ENCODE peak calls at places on chromosomes 13 and 19, in six cellular contexts. S is fibroblast of lung, O is mammary epithelial cell, I is H1, Y is neural progenitor cell, N is neuronal stem cell. H is an unnamed sample.

GRCh38 chr19:48415395-48415794 is 21.9 kb downstream of the GRIN2D start:
- DNase-seq in Y (peak; percentile 77), N (no peak), O (peak; percentile 29), I (peak; percentile 97), S (peak; percentile 51), H (peak; percentile 96)

GRCh38 chr13:29679357-29680050 is 84.0 kb upstream of the SLC7A1 start:
- DNase-seq in Y (no peak), I (no peak), S (no peak), N (no peak), O (no peak), H (no peak)

GRCh38 chr13:26658491-26658890 is 101.0 kb downstream of the WASF3 start:
- DNase-seq in I (no peak), Y (peak; percentile 70), N (peak; percentile 43), O (no peak), S (no peak), H (no peak)

GRCh38 chr19:54100560-54100959 is at the start of gene OSCAR:
- DNase-seq in S (peak; percentile 21), I (no peak), N (no peak), O (no peak), Y (no peak), H (no peak)

GRCh38 chr19:34351382-34351802 is 13.6 kb upstream of the GPI start:
- DNase-seq in I (no peak), N (no peak), S (no peak), O (no peak), Y (no peak), H (no peak)

GRCh38 chr13:46051958-46052313 is 610 bp downstream of the ZC3H13 start:
- DNase-seq in Y (no peak), O (no peak), S (no peak), N (no peak), I (no peak), H (no peak)

GRCh38 chr19:48739400-48739825 is 997 bp downstream of the RASIP1 start:
- DNase-seq in S (no peak), Y (peak; percentile 45), I (no peak), N (no peak), O (no peak), H (no peak)

GRCh38 chr13:47898080-47898479 is 103.0 kb downstream of the SUCLA2 start:
- DNase-seq in S (no peak), Y (no peak), N (no peak), I (no peak), O (no peak), H (no peak)

GRCh38 chr19:581399-582111 is 8.1 kb upstream of the HCN2 start:
- DNase-seq in Y (no peak), O (no peak), I (no peak), S (no peak), N (no peak), H (no peak)

GRCh38 chr19:6739884-6740588 is 556 bp downstream of the TRIP10 start:
- DNase-seq in O (peak; percentile 23), I (peak; percentile 83), S (peak; percentile 6), N (no peak), Y (peak; percentile 74), H (no peak)

GRCh38 chr19:38213911-38214625 is 10.0 kb downstream of the DPF1 start:
- DNase-seq in N (no peak), I (no peak), Y (peak; percentile 52), S (peak; percentile 29), O (peak; percentile 87), H (peak; percentile 58)

GRCh38 chr19:56978023-56978565 is 137.6 kb upstream of the PEG3 start:
- DNase-seq in S (no peak), Y (no peak), I (no peak), N (no peak), O (no peak), H (no peak)

GRCh38 chr19:13781547-13781946 is 7.3 kb downstream of the C19orf53 start:
- DNase-seq in N (peak; percentile 64), I (peak; percentile 74), O (peak; percentile 63), S (peak; percentile 75), Y (peak; percentile 90), H (no peak)

GRCh38 chr19:33464010-33464732 is 57.4 kb downstream of the PEPD start:
- DNase-seq in N (no peak), O (no peak), Y (no peak), I (no peak), S (no peak), H (no peak)

GRCh38 chr19:38243279-38243673 is 12.9 kb downstream of the PPP1R14A start:
- DNase-seq in S (no peak), Y (no peak), I (no peak), O (no peak), N (no peak), H (no peak)

GRCh38 chr13:51738226-51738905 is 65.6 kb downstream of the DHRS12 start:
- DNase-seq in I (no peak), N (no peak), O (no peak), Y (no peak), S (no peak), H (no peak)

GRCh38 chr19:47595937-47596336 is 13.0 kb upstream of the BICRA start:
- DNase-seq in O (no peak), I (no peak), Y (no peak), N (no peak), S (no peak), H (no peak)

GRCh38 chr19:46181386-46181774 is 33.3 kb downstream of the IGFL2 start:
- DNase-seq in N (no peak), I (no peak), S (peak; percentile 21), O (no peak), Y (no peak), H (no peak)
- H2AFZ ChIP-seq in N (peak overlapping the region; percentile 58), I (no peak overlapping the region), S (no peak overlapping the region), O (no peak overlapping the region), Y (peak overlapping the region; percentile 22), H (no peak overlapping the region)

GRCh38 chr13:39688278-39688677 is 32.8 kb downstream of the COG6 start:
- DNase-seq in I (no peak), N (no peak), O (no peak), S (no peak), Y (no peak), H (no peak)
- H3K4me2 ChIP-seq in I (no peak overlapping the region), N (no peak overlapping the region), O (no peak overlapping the region), S (no peak overlapping the region), Y (no peak overlapping the region), H (peak overlapping the region; percentile 28)

GRCh38 chr19:41278478-41278877 is 14.3 kb downstream of the HNRNPUL1 start:
- DNase-seq in O (no peak), S (no peak), Y (no peak), N (no peak), I (no peak), H (no peak)

GRCh38 chr19:41273076-41273475 is 8.9 kb downstream of the HNRNPUL1 start:
- DNase-seq in O (no peak), N (no peak), I (no peak), S (no peak), Y (no peak), H (no peak)

GRCh38 chr19:41276231-41276630 is 12.1 kb downstream of the HNRNPUL1 start:
- DNase-seq in I (no peak), O (no peak), S (peak; percentile 11), Y (no peak), N (no peak), H (no peak)
- H2AFZ ChIP-seq in I (no peak overlapping the region), O (no peak overlapping the region), S (no peak overlapping the region), Y (no peak overlapping the region), N (no peak overlapping the region), H (no peak overlapping the region)

DNA sequence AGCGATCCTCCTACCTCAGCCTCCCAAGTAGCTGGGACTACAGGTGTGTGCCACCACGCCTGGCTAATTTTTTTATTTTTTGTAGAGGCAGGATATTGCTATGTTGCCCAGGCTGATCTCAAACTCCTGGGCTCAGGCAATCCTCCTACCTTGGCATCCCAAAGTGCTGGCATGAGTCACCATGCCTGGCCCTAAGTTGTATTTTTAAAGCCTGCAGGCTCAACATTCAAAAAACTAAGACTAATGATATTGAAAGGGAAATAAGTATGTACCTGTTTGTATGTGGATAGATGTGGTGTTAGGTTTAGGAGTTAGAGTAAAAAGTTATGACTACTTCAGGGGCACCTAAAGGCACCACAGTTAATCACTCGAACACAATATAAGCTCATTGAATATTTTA is 5.4 kb upstream of the IPO5 start:
- DNase-seq in I (no peak), N (no peak), O (peak; percentile 52), Y (no peak), S (no peak), H (no peak)
- H3K4me2 ChIP-seq in I (no peak overlapping the region), N (no peak overlapping the region), O (no peak overlapping the region), Y (no peak overlapping the region), S (no peak overlapping the region), H (no peak overlapping the region)

GRCh38 chr19:2982983-2983350 is 5.6 kb downstream of the TLE6 start:
- DNase-seq in Y (peak; percentile 42), S (peak; percentile 93), I (no peak), O (peak; percentile 50), N (no peak), H (no peak)

GRCh38 chr19:2981898-2982297 is 4.5 kb downstream of the TLE6 start:
- DNase-seq in I (no peak), S (no peak), O (no peak), N (no peak), Y (no peak), H (no peak)

GRCh38 chr19:2983351-2984195 is 6.2 kb downstream of the TLE6 start:
- DNase-seq in S (peak; percentile 75), O (peak; percentile 76), I (peak; percentile 86), N (no peak), Y (peak; percentile 92), H (no peak)

GRCh38 chr19:2984196-2984490 is 6.8 kb downstream of the TLE6 start:
- DNase-seq in I (no peak), O (no peak), S (no peak), Y (no peak), N (peak; percentile 78), H (peak; percentile 70)

DNA sequence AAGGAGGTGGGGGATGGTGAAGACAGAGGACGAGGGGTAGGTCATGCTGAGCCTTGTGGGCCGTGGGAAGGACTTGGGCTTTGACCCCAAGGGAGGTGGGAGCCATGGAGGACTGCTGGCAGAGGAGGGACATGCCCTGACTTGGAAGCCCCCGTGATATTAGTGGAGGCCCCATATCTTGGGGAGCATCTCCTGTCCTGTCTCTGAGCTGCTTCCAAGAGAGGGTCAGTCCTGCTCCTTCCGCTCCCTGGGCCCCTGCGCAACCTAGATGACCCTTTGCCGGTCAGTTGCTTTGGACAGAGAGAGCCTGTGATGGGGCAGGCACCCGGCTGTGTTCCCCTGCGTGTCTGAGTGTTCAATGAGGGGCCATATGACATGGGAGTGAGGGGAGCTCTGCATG is 5.2 kb downstream of the TLE6 start:
- DNase-seq in S (no peak), O (no peak), N (no peak), Y (no peak), I (no peak), H (no peak)
- H2AFZ ChIP-seq in S (no peak overlapping the region), O (peak overlapping the region; percentile 67), N (peak overlapping the region; percentile 70), Y (no peak overlapping the region), I (no peak overlapping the region), H (no peak overlapping the region)

H was measured in Karpas-422.